ENCODE peak calls at places on chromosomes 11 and 22, in four cellular contexts. Z is fibroblast of the aortic adventitia, A is lower lobe of right lung, X is heart right ventricle. Y is an unnamed sample.
A peak's percentile ranks its signal among the peaks of the same experiment; 100 is the strongest.

GRCh38 chr11:12958984-12959383 is 50.1 kb upstream of the RASSF10 start:
- DNase-seq in Z (no peak), A (no peak), X (no peak), Y (no peak)

GRCh38 chr22:36160499-36160942 is at the start of gene APOL3:
- DNase-seq in X (peak; percentile 79), Z (peak; percentile 90), A (peak; percentile 77), Y (peak; percentile 70)

GRCh38 chr11:67732045-67732787 is 57.8 kb upstream of the ALDH3B2 start:
- DNase-seq in Z (no peak), X (no peak), A (no peak), Y (peak; percentile 7)

GRCh38 chr22:36073476-36073875 is 44.9 kb upstream of the RBFOX2 start:
- DNase-seq in X (no peak), Z (peak; percentile 30), A (no peak), Y (peak; percentile 64)

GRCh38 chr11:33125611-33126010 is 35.7 kb downstream of the CSTF3 start:
- DNase-seq in A (no peak), Z (no peak), X (no peak), Y (no peak)

GRCh38 chr22:19819209-19819910 is 35.3 kb downstream of the GNB1L start:
- DNase-seq in A (no peak), Z (no peak), X (no peak), Y (no peak)

GRCh38 chr11:47359586-47359985 is 7.1 kb upstream of the MYBPC3 start:
- DNase-seq in X (no peak), Z (no peak), A (peak; percentile 50), Y (no peak)

GRCh38 chr11:78926633-78927347 is 352.1 kb upstream of the NARS2 start:
- DNase-seq in Z (peak; percentile 53), A (no peak), X (no peak), Y (peak; percentile 26)

GRCh38 chr11:115984228-115984627 is 480.0 kb upstream of the CADM1 start:
- DNase-seq in A (no peak), X (no peak), Z (no peak), Y (no peak)

GRCh38 chr11:17648528-17648927 is 70.8 kb upstream of the MYOD1 start:
- DNase-seq in A (no peak), X (no peak), Z (no peak), Y (no peak)

GRCh38 chr11:44334356-44335004 is 24.5 kb upstream of the ALX4 start:
- DNase-seq in X (no peak), Z (no peak), A (no peak), Y (no peak)

GRCh38 chr22:24305260-24305692 is 34.6 kb downstream of the SPECC1L start:
- DNase-seq in A (no peak), X (no peak), Z (peak; percentile 76), Y (peak; percentile 53)

GRCh38 chr11:65719887-65720236 is 736 bp downstream of the RNASEH2C start:
- DNase-seq in X (no peak), A (peak; percentile 49), Z (peak; percentile 49), Y (peak; percentile 79)

GRCh38 chr11:92211576-92212167 is 12.9 kb upstream of the FAT3 start:
- DNase-seq in A (no peak), Z (no peak), X (peak; percentile 12), Y (peak; percentile 59)

GRCh38 chr11:131481317-131481716 is 110.9 kb downstream of the NTM start:
- DNase-seq in A (no peak), Z (no peak), X (no peak), Y (no peak)

GRCh38 chr22:40009953-40010751 is 15.4 kb downstream of the FAM83F start:
- DNase-seq in A (peak; percentile 19), Z (no peak), X (no peak), Y (no peak)

GRCh38 chr11:69060005-69060404 is 11.3 kb downstream of the TPCN2 start:
- DNase-seq in X (no peak), Z (no peak), A (no peak), Y (no peak)

GRCh38 chr11:18699848-18700261 is 1.3 kb downstream of the TMEM86A start:
- DNase-seq in A (peak; percentile 52), X (no peak), Z (no peak), Y (no peak)

GRCh38 chr11:19474211-19474610 is 233.5 kb upstream of the E2F8 start:
- DNase-seq in X (no peak), A (no peak), Z (no peak), Y (no peak)

GRCh38 chr11:17533341-17533740 is 10.9 kb downstream of the USH1C start:
- DNase-seq in X (no peak), A (no peak), Z (no peak), Y (no peak)

GRCh38 chr22:44184006-44184405 is 3.3 kb downstream of the PARVG start:
- DNase-seq in Z (no peak), A (no peak), X (no peak), Y (peak; percentile 18)

GRCh38 chr22:24433868-24434471 is 6.6 kb downstream of the ADORA2A start:
- DNase-seq in Z (peak; percentile 62), A (no peak), X (no peak), Y (peak; percentile 85)

GRCh38 chr11:118923721-118924587 is 1.8 kb downstream of the BCL9L start:
- DNase-seq in X (no peak), Z (no peak), A (no peak), Y (peak; percentile 44)

GRCh38 chr11:28144808-28145207 is 36.6 kb downstream of the METTL15 start:
- DNase-seq in A (no peak), Z (peak; percentile 5), X (no peak), Y (no peak)

GRCh38 chr11:58508005-58508404 is at the start of gene OR5B21:
- DNase-seq in A (no peak), X (no peak), Z (no peak), Y (no peak)

GRCh38 chr11:122804796-122805195 is 33.5 kb upstream of the CRTAM start:
- DNase-seq in X (no peak), Z (no peak), A (no peak), Y (peak; percentile 57)

GRCh38 chr22:26916236-26916635 is 258.8 kb downstream of the MIAT start:
- DNase-seq in Z (no peak), A (no peak), X (no peak), Y (no peak)

GRCh38 chr11:91755951-91756707 is 468.5 kb upstream of the FAT3 start:
- DNase-seq in A (no peak), X (no peak), Z (no peak), Y (no peak)

GRCh38 chr11:2744166-2744565 is 44.4 kb upstream of the KCNQ1OT1 start:
- DNase-seq in X (no peak), Z (no peak), A (peak; percentile 10), Y (no peak)

GRCh38 chr11:74035264-74035663 is 26.4 kb upstream of the UCP3 start:
- DNase-seq in A (no peak), X (no peak), Z (peak; percentile 4), Y (peak; percentile 8)

GRCh38 chr22:35154937-35155387 is 89.0 kb downstream of the ISX start:
- DNase-seq in Z (peak; percentile 46), A (peak; percentile 56), X (peak; percentile 31), Y (peak; percentile 70)

GRCh38 chr11:16925495-16926065 is 88.6 kb downstream of the PLEKHA7 start:
- DNase-seq in Z (no peak), A (peak; percentile 62), X (peak; percentile 37), Y (peak; percentile 62)

GRCh38 chr11:65594991-65595920 is at the start of gene KCNK7:
- DNase-seq in Z (no peak), A (no peak), X (no peak), Y (no peak)

GRCh38 chr11:45872513-45873356 is 12.7 kb upstream of the MAPK8IP1 start:
- DNase-seq in X (peak; percentile 31), A (no peak), Z (peak; percentile 65), Y (peak; percentile 93)

GRCh38 chr11:73729594-73730206 is 31.2 kb downstream of the RAB6A start:
- DNase-seq in X (no peak), Z (no peak), A (no peak), Y (peak; percentile 34)

GRCh38 chr11:107683807-107684206 is 28.0 kb downstream of the SLN start:
- DNase-seq in X (no peak), A (no peak), Z (no peak), Y (peak; percentile 32)

GRCh38 chr11:122843281-122844150 is 5.2 kb downstream of the CRTAM start:
- DNase-seq in A (no peak), X (no peak), Z (no peak), Y (no peak)

Y was measured in GM23248.